ENCODE peak calls at places on chromosomes 1 and 21, in nine cellular contexts. Q is epithelial cell of esophagus, T is IMR-90, B is WERI-Rb-1, G is tibial artery, D is mucosa of descending colon, S is bronchial epithelial cell, P is AG10803, F is DND-41. I is an unnamed sample.

GRCh38 chr1:25096307-25097150 is 135.8 kb downstream of the SYF2 start:
- DNase-seq in Q (no peak), T (no peak), P (peak), F (no peak), B (no peak), S (no peak), D (no peak), G (no peak), I (no peak)

GRCh38 chr1:223328566-223328965 is 35.4 kb downstream of the SUSD4 start:
- DNase-seq in G (no peak), Q (peak), T (no peak), D (no peak), S (peak), B (no peak), P (no peak), F (no peak), I (no peak)

GRCh38 chr1:48870596-48870995 is 93.9 kb upstream of the BEND5 start:
- DNase-seq in G (no peak), T (no peak), S (peak), P (no peak), Q (peak), F (peak), D (no peak), B (peak), I (no peak)

GRCh38 chr21:31072486-31072885 is 34.2 kb upstream of the KRTAP19-8 start:
- DNase-seq in P (no peak), D (no peak), Q (no peak), T (no peak), F (no peak), G (no peak), S (no peak), B (peak), I (no peak)

GRCh38 chr21:45548711-45549491 is 6.7 kb upstream of the SLC19A1 start:
- DNase-seq in D (no peak), F (no peak), G (no peak), B (no peak), P (no peak), T (no peak), Q (no peak), S (no peak), I (no peak)

GRCh38 chr1:30706528-30706927 is 16.9 kb downstream of the MATN1 start:
- DNase-seq in S (peak), D (no peak), P (peak), T (peak), G (peak), B (no peak), F (no peak), Q (peak), I (no peak)

GRCh38 chr1:9165396-9165795 is 36.5 kb upstream of the GPR157 start:
- DNase-seq in D (no peak), S (no peak), P (no peak), F (no peak), Q (no peak), T (no peak), B (no peak), G (no peak), I (no peak)

GRCh38 chr1:39378377-39378776 is 113.1 kb upstream of the BMP8A start:
- DNase-seq in F (no peak), B (peak), D (no peak), G (no peak), T (no peak), S (peak), Q (peak), P (no peak), I (no peak)

GRCh38 chr21:20721151-20721550 is 277.1 kb upstream of the NCAM2 start:
- DNase-seq in F (no peak), B (no peak), Q (no peak), P (no peak), G (no peak), S (no peak), D (no peak), T (no peak), I (no peak)

GRCh38 chr1:99662581-99663208 is 16.8 kb downstream of the PALMD start:
- DNase-seq in F (no peak), P (peak), G (peak), B (no peak), T (peak), S (peak), Q (peak), D (no peak), I (peak)

GRCh38 chr1:6420594-6421042 is 899 bp upstream of the HES2 start:
- DNase-seq in F (no peak), P (no peak), D (peak), B (no peak), Q (no peak), G (no peak), S (no peak), T (no peak), I (no peak)

GRCh38 chr1:161305872-161306519 is 3.8 kb downstream of the MPZ start:
- DNase-seq in S (peak), F (peak), G (peak), T (peak), P (peak), Q (peak), B (peak), D (peak), I (peak)
- TF ChIP-seq CTCF in S (peak), F (no peak), G (no peak), T (no peak), P (peak), Q (peak), B (no peak), D (peak), I (no peak)

DNA sequence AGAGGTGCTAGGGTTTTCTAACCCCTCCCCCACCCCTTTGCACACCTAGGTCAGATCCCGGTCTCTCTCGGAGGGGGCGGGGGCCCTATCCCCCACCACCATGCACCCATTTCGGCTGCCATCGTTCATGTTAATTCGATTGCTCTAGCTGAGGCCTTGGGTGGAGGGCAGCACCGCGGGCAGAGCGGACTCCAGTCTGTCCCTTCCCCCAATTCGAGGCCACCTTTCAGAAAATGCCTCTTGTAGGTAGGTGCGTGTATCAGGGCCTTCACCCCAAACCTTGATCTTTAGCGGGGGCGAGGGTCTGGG is 6.8 kb downstream of the EFNA4 start:
- DNase-seq in S (no peak), F (no peak), D (peak), B (no peak), T (no peak), G (no peak), Q (no peak), P (no peak), I (no peak)
- H3K4me3 ChIP-seq in S (no peak), F (no peak), D (no peak), B (no peak), T (no peak), G (peak), Q (peak), P (peak), I (peak)

DNA sequence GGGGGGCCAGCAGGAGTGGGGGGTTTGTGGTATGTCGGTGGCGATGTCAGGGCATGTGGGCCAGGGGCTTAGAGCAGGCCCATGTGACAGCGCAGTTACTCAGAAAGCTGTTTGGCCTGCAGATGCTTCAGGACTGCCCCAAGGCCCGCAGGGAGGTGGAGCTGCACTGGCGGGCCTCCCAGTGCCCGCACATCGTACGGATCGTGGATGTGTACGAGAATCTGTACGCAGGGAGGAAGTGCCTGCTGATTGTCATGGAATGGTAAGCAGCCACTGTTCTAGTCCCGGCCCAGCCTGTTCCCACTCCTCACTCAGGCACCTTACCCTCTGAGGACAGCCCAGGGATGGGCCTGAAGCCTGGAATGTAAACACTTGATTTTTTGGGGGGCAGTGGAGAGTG is 42.0 kb upstream of the IL19 start:
- DNase-seq in Q (no peak), B (no peak), T (no peak), G (no peak), S (no peak), F (no peak), D (no peak), P (no peak), I (no peak)
- TF ChIP-seq CTCF in Q (no peak), B (no peak), T (no peak), G (no peak), S (no peak), F (no peak), D (no peak), P (no peak), I (no peak)

DNA sequence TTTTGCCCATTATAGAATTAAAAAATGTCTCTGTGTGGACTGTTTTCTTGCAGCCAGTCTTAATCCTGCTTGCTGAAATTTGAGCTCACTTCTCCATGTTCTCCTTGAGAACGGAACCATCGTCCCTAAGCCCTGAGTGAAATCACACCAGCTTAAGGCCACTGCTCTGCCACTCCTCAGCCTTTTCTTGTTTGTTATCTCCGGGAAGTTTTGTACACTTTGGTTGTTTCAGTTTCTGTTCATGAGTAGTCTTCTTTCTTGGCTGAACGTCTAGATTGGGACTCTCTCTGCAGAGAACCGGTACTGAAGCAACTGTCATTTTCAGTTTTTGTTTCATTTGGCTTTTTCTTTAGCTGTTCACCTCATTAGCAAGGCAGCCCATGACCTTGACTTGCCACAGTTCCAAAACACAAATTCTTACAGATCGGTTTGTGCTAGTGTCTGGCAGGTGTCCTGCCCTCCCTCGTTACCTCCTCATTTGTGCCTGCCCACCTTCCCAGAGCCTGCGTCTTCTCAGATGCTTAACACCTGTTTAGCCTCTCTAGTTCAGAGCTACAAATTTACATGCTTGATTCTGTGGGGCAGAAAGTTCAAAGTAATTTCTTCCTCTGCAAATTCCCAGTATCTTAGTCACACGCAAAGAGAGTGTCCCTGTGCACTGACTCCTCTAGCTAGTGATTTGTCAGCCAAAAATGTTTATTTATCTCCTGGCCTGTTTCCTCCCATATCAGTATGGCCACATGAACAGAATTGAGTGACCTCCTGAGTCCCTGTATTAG is 12.4 kb downstream of the PSEN2 start:
- DNase-seq in F (peak), Q (peak), T (peak), G (peak), D (no peak), B (peak), P (peak), S (peak), I (no peak)
- H3K4me3 ChIP-seq in F (no peak), Q (no peak), T (no peak), G (no peak), D (no peak), B (no peak), P (no peak), S (no peak), I (peak)

GRCh38 chr1:156136970-156137483 is 16.4 kb upstream of the SEMA4A start:
- DNase-seq in Q (no peak), S (no peak), D (no peak), G (no peak), T (no peak), B (no peak), F (no peak), P (no peak), I (no peak)
- TF ChIP-seq CTCF in Q (peak), S (no peak), D (no peak), G (no peak), T (no peak), B (peak), F (peak), P (peak), I (no peak)

GRCh38 chr1:11178021-11179015 is 10.8 kb upstream of the ANGPTL7 start:
- DNase-seq in Q (no peak), D (no peak), T (peak), S (no peak), B (no peak), G (no peak), P (peak), F (no peak), I (no peak)
- H3K4me3 ChIP-seq in Q (no peak), D (no peak), T (no peak), S (no peak), B (no peak), G (no peak), P (no peak), F (no peak), I (no peak)

DNA sequence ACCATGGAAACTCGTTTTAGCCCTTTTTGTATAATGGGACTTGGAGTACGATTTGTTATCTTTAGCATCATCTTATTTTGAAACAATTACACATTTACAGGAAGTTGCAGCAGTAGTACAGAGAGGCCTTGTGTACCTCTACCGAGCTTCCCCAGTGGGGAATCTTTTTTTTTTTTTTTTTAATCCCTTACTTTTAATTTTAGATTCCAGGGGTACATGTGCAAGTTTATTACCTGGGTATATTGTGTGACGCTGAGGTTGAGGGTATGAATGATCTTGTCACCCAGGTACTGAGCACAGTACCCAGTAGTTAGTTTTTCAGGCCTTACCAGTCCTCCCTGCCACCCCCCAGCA is 45.9 kb downstream of the HHAT start:
- DNase-seq in P (no peak), S (no peak), F (no peak), G (no peak), D (no peak), T (no peak), B (no peak), Q (no peak), I (no peak)
- TF ChIP-seq CTCF in P (no peak), S (no peak), F (no peak), G (no peak), D (peak), T (no peak), B (no peak), Q (no peak), I (no peak)

GRCh38 chr1:21293537-21294265 is 3.4 kb upstream of the ECE1 start:
- DNase-seq in P (no peak), G (no peak), B (no peak), F (no peak), T (no peak), S (no peak), Q (no peak), D (peak), I (no peak)

GRCh38 chr1:21295545-21295944 is 5.3 kb upstream of the ECE1 start:
- DNase-seq in T (no peak), F (no peak), Q (no peak), D (no peak), S (no peak), P (no peak), G (no peak), B (no peak), I (no peak)

GRCh38 chr1:21295059-21295401 is 4.8 kb upstream of the ECE1 start:
- DNase-seq in T (peak), D (no peak), Q (peak), B (no peak), P (no peak), S (peak), F (no peak), G (no peak), I (no peak)

GRCh38 chr1:21292991-21293536 is 2.8 kb upstream of the ECE1 start:
- DNase-seq in D (peak), S (no peak), T (no peak), Q (peak), B (no peak), F (no peak), P (no peak), G (no peak), I (no peak)

DNA sequence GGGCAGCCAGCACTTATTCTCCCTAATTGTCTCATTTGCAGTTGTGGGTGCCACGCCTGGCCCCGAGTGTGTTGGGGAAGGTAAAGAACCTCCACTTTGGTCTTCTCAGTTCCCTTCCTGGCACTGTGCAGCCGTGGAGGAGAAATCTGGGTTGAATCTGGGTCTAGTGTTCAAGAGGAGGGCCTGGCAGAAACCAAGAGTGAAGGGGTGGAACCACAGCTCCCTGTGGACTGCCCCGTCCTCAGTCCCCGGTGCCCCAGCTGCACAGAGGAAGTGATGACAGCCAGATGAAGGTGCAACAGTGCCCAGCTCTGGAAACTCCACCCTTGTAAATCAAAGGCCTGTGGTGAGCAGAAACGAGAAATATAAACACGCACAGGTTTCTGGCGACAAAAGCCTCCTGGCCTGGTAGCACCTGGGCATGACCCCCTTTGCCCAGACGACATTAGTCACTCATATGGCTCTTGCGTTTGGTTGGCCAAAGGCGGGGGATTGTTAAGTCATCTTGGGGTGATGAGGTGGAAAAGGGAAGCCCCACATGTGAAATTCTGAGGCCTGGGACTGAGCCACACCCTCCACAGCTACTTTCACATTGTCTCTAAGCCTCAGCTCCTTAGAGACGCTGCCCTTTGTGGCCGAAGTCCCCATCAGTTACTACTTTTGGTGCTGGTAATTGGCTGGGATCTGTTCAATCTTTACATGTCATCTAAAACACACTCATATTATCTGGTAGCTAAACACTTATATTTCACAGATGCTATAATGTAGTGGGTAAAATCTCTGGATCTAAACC is 4.2 kb upstream of the ECE1 start:
- DNase-seq in T (no peak), G (no peak), P (no peak), D (peak), Q (no peak), B (no peak), S (peak), F (peak), I (peak)
- H3K4me3 ChIP-seq in T (no peak), G (no peak), P (no peak), D (no peak), Q (no peak), B (no peak), S (no peak), F (no peak), I (no peak)

I was measured in coronary artery.